ENCODE peak calls at places on chromosomes 16 and 17, in four cellular contexts. V, G, Z and K are unnamed samples. For H3K4me1, the result is how much of the 10 kb centered on the place peaks cover.

GRCh38 chr17:78706271-78706915 is 75.7 kb downstream of the CYTH1 start:
- DNase-seq in V (no peak), Z (peak), G (no peak), K (no peak)

GRCh38 chr17:66849851-66850580 is 15.1 kb downstream of the CACNG5 start:
- DNase-seq in G (no peak), V (no peak), Z (no peak), K (no peak)

GRCh38 chr17:31580331-31581021 is 189.0 kb downstream of the RAB11FIP4 start:
- DNase-seq in V (no peak), Z (peak), G (no peak), K (peak)

GRCh38 chr16:25366078-25366477 is 108.4 kb upstream of the ZKSCAN2 start:
- DNase-seq in G (no peak), V (no peak), Z (no peak), K (no peak)

GRCh38 chr16:9053006-9053601 is 38.3 kb upstream of the HAPSTR1 start:
- DNase-seq in G (peak), Z (peak), V (no peak), K (peak)

GRCh38 chr17:7204335-7204734 is 15.3 kb downstream of the DLG4 start:
- DNase-seq in V (peak), Z (no peak), G (no peak), K (no peak)

GRCh38 chr17:7932483-7932891 is 481 bp downstream of the CNTROB start:
- DNase-seq in Z (peak), V (peak), G (no peak), K (no peak)

GRCh38 chr16:8763083-8763482 is 34.4 kb downstream of the TMEM186 start:
- DNase-seq in G (no peak), Z (no peak), V (no peak), K (no peak)

GRCh38 chr17:44970136-44970737 is 2.1 kb upstream of the C1QL1 start:
- DNase-seq in G (no peak), Z (no peak), V (peak), K (no peak)

GRCh38 chr17:16406742-16407674 is 8.4 kb upstream of the TRPV2 start:
- DNase-seq in G (no peak), V (peak), Z (no peak), K (no peak)

GRCh38 chr17:77882481-77883212 is 75.9 kb upstream of the TNRC6C start:
- DNase-seq in Z (peak), V (peak), G (no peak), K (no peak)

GRCh38 chr16:23909792-23910418 is 74.1 kb downstream of the PRKCB start:
- DNase-seq in G (no peak), V (no peak), Z (no peak), K (no peak)

DNA sequence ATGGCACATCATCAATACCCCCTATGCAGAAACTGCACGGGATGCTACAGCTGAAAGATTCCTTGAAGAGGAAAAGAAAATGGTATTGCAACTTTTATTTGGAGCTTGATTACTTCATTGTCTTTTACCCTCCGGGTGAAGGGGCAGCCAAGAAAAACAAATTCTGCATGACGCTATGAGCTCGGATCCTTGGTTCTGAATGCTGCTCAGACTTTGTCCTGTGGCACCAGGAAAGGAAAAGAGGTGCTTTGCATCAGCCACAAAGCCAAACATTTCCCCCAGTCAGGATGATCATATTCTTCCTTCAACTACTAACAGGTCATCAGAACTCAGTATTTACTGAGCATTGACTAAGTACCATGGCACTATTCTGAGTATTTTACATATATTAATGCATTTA is 399.5 kb downstream of the NPIPA8 start:
- DNase-seq in Z (no peak), V (no peak), G (no peak), K (no peak)
- H3K4me1 ChIP-seq in Z (under half), V (under half), G (under half), K (under half)

DNA sequence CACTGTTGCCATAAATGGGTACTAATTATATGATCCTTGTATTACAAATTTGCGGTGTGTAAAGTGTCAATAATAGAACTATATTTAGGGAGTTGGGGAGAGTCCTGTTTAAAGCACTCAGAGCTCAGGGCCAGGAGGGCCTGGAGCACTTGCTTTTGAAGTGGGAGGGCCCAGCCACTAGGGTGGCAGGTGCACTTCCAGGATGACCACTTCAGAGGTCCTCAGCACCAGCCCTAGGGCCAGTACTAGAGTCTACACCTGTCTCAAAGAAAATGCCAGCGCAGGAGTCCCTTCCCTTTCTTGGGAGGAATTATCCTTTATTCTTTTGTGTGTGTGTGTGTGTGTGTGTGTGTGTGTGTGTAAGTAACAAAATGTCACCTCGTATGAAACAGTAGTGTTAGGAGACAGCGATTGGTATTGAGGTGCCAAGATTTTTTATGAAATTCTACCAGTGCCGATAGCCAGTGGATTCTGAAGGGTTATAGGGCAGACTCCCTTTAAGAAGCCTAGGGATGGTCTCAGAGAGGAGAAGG is 31.9 kb downstream of the MYO18A start:
- DNase-seq in V (no peak), Z (no peak), G (no peak), K (no peak)
- H3K4me1 ChIP-seq in V (under half), Z (half or more), G (under half), K (under half)

GRCh38 chr16:68003031-68003430 is 3.7 kb upstream of the DPEP2 start:
- DNase-seq in G (no peak), V (no peak), Z (no peak), K (no peak)
- H3K4me1 ChIP-seq in G (under half), V (under half), Z (under half), K (under half)

DNA sequence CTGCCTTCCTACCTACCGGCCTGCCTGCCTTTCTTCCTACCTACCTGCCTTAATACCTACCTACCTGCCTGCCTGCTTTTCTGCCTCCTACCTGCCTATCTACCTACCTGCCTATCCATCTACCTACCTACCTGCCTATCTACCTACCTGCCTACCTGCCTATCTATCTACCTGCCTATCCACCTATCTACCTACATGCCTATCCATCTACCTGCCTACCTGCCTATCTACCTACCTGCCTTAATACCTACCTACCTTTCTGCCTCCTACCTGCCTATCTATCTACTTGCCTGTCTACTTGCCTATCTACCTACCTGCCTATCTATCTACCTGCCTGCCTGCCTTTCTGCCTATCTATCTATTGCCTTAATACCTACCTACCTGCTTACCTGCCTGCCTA is 383.8 kb upstream of the PSMD7 start:
- DNase-seq in V (no peak), Z (no peak), G (no peak), K (no peak)
- H3K4me1 ChIP-seq in V (under half), Z (under half), G (under half), K (under half)

GRCh38 chr17:4854181-4854681 is 21.1 kb downstream of the MINK1 start:
- DNase-seq in G (no peak), Z (peak), V (no peak), K (no peak)

GRCh38 chr17:4856937-4857314 is 23.8 kb downstream of the MINK1 start:
- DNase-seq in Z (no peak), V (no peak), G (no peak), K (no peak)

GRCh38 chr17:4858880-4859260 is 25.7 kb downstream of the MINK1 start:
- DNase-seq in Z (peak), V (no peak), G (no peak), K (peak)

GRCh38 chr17:4858068-4858879 is 25.1 kb downstream of the MINK1 start:
- DNase-seq in G (peak), V (no peak), Z (no peak), K (no peak)

GRCh38 chr17:4856271-4856936 is 23.3 kb downstream of the MINK1 start:
- DNase-seq in V (no peak), G (no peak), Z (no peak), K (no peak)
- H3K4me1 ChIP-seq in V (under half), G (under half), Z (half or more), K (under half)

GRCh38 chr17:17769869-17770361 is 66.9 kb downstream of the SREBF1 start:
- DNase-seq in G (no peak), V (no peak), Z (no peak), K (no peak)
- H3K4me1 ChIP-seq in G (under half), V (under half), Z (under half), K (under half)